ENCODE peak calls at places on chromosomes 1 and 21, in six cellular contexts. A, G, O, V, P and S are unnamed samples.
A peak's percentile ranks its signal among the peaks of the same experiment; 100 is the strongest.

GRCh38 chr21:31145271-31145801 is 107.1 kb upstream of the KRTAP19-8 start:
- DNase-seq in A (no peak), G (no peak), O (no peak), V (no peak), P (no peak), S (no peak)

GRCh38 chr1:173995475-173995874 is 26.7 kb downstream of the RC3H1 start:
- DNase-seq in A (no peak), G (no peak), O (no peak), V (no peak), P (no peak), S (no peak)

GRCh38 chr1:200530551-200531261 is 89.8 kb downstream of the KIF14 start:
- DNase-seq in A (no peak), G (no peak), O (no peak), V (no peak), P (no peak), S (no peak)

GRCh38 chr21:45381036-45381787 is 23.8 kb upstream of the COL18A1 start:
- DNase-seq in A (no peak), G (peak; percentile 2), O (peak; percentile 56), V (no peak), P (peak; percentile 56), S (no peak)

GRCh38 chr21:45540601-45540970 is 1.7 kb downstream of the SLC19A1 start:
- DNase-seq in A (no peak), G (no peak), O (peak; percentile 65), V (no peak), P (peak; percentile 58), S (no peak)

GRCh38 chr1:23103001-23103879 is 65.4 kb downstream of the LUZP1 start:
- DNase-seq in A (peak; percentile 74), G (no peak), O (no peak), V (peak; percentile 55), P (no peak), S (peak; percentile 69)

GRCh38 chr1:117930173-117930447 is 571 bp downstream of the WDR3 start:
- DNase-seq in A (no peak), G (no peak), O (no peak), V (no peak), P (no peak), S (no peak)

GRCh38 chr21:45445369-45445768 is 40.4 kb downstream of the COL18A1 start:
- DNase-seq in A (no peak), G (no peak), O (no peak), V (no peak), P (no peak), S (no peak)

GRCh38 chr1:81836007-81836626 is 35.4 kb downstream of the ADGRL2 start:
- DNase-seq in A (no peak), G (no peak), O (no peak), V (no peak), P (no peak), S (no peak)

GRCh38 chr1:38328278-38329035 is 281.9 kb upstream of the POU3F1 start:
- DNase-seq in A (no peak), G (no peak), O (no peak), V (no peak), P (no peak), S (no peak)

GRCh38 chr1:208047975-208048374 is 137.1 kb upstream of the CD34 start:
- DNase-seq in A (no peak), G (no peak), O (no peak), V (peak; percentile 50), P (peak; percentile 77), S (no peak)

GRCh38 chr1:4605158-4605557 is 49.3 kb upstream of the AJAP1 start:
- DNase-seq in A (no peak), G (no peak), O (peak; percentile 6), V (no peak), P (peak; percentile 13), S (no peak)

GRCh38 chr1:88985033-88985432 is 7.4 kb downstream of the KYAT3 start:
- DNase-seq in A (no peak), G (peak; percentile 34), O (no peak), V (peak; percentile 96), P (no peak), S (peak; percentile 94)

GRCh38 chr1:21294266-21295058 is 4.2 kb upstream of the ECE1 start:
- DNase-seq in A (no peak), G (no peak), O (no peak), V (no peak), P (no peak), S (no peak)

GRCh38 chr1:182575540-182576149 is 13.4 kb downstream of the RNASEL start:
- DNase-seq in A (no peak), G (no peak), O (no peak), V (peak; percentile 85), P (no peak), S (no peak)

GRCh38 chr1:93516164-93516563 is 68.2 kb downstream of the FNBP1L start:
- DNase-seq in A (no peak), G (no peak), O (no peak), V (no peak), P (no peak), S (no peak)

GRCh38 chr1:67382292-67382691 is 47.9 kb downstream of the SERBP1 start:
- DNase-seq in A (no peak), G (no peak), O (no peak), V (no peak), P (no peak), S (no peak)

GRCh38 chr1:212346586-212346985 is 61.4 kb downstream of the PPP2R5A start:
- DNase-seq in A (no peak), G (no peak), O (no peak), V (no peak), P (no peak), S (no peak)

GRCh38 chr21:27346041-27346448 is 379.2 kb upstream of the ADAMTS5 start:
- DNase-seq in A (no peak), G (no peak), O (no peak), V (peak; percentile 6), P (no peak), S (no peak)

GRCh38 chr1:84700065-84700464 is 9.8 kb upstream of the SSX2IP start:
- DNase-seq in A (no peak), G (no peak), O (no peak), V (no peak), P (no peak), S (no peak)

GRCh38 chr1:240500681-240501080 is 111.3 kb downstream of the GREM2 start:
- DNase-seq in A (no peak), G (no peak), O (no peak), V (no peak), P (no peak), S (no peak)

DNA sequence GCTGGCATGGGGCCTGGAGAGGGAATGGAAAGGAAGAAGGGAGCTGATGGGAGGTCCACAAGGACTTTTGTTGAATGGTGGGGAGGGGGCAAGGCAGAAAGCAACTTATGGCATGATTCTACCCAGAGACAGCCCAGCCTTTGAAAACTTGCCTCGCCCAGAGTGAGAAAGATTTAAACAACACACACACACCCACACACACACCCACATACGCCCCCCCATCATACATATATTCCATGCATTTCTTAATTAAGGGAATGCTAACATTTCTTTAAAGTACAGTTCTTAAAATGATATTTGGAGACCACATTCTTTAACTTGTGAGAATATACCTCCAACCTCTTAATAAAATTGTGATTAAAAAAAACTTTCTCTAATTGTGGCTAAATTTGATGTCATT is 115.4 kb upstream of the F3 start:
- DNase-seq in A (no peak), G (no peak), O (no peak), V (no peak), P (no peak), S (no peak)
- H3K4me1 ChIP-seq in A (peaks cover 9% of the 10 kb centered on the region), G (no peaks in the 10 kb centered on the region), O (no peaks in the 10 kb centered on the region), V (peaks cover 30% of the 10 kb centered on the region), P (peaks cover 34% of the 10 kb centered on the region), S (no peaks in the 10 kb centered on the region)

GRCh38 chr1:203126151-203126865 is 1.2 kb upstream of the ADORA1 start:
- DNase-seq in A (no peak), G (no peak), O (no peak), V (peak; percentile 54), P (no peak), S (peak; percentile 42)
- H3K4me1 ChIP-seq in A (peaks cover 28% of the 10 kb centered on the region), G (peaks cover 26% of the 10 kb centered on the region), O (peaks cover 14% of the 10 kb centered on the region), V (peaks cover 54% of the 10 kb centered on the region), P (peaks cover 26% of the 10 kb centered on the region), S (peaks cover 15% of the 10 kb centered on the region)

DNA sequence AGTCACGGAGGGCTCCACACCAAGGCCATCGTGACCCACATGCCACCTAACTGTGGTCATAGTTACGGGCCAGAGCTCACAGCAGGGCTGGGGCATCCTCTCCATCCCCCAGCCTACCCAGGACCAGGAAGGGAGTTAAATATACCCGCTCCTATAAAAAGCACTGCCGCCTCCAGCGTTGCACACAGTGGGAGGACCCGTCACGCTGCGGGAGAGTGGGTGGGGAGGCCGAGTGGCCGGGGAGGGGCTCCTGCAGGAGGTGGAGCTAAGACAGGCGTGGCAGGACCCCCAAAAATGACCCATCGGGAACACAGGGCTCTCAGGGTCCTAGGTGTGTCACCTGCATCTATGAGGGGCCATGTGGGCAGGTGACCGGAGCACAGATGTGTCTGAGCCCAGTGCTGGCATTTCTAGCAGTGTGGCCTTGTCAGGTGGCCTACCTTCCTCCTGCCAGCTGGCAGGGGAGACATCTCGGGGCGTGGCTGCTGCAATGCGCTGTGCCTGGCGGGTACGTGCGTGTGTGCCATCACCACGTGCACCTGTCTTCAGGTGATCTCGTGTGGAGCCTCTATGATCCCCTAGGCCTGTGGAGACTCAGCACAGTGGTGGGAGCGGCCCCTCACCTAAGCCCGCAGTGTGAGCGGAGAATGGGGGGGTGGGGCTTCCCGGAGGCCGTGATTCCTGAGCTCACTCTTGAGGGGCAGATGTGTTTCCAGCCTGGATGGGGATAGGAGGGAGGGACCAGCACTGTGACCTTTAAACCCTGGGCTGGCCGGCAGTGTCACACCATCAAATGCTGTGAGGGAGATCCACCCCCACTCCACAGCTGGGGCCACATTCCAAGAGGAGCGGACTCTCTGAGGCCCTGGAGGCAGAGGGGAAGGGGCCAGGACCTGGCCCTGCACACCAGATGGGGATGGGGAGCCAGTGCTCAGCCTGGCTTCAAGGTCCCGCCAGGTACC is 17.7 kb downstream of the AGRN start:
- DNase-seq in A (no peak), G (no peak), O (no peak), V (no peak), P (no peak), S (no peak)
- H3K4me1 ChIP-seq in A (peaks cover 8% of the 10 kb centered on the region), G (peaks cover 24% of the 10 kb centered on the region), O (no peaks in the 10 kb centered on the region), V (no peaks in the 10 kb centered on the region), P (peaks cover 35% of the 10 kb centered on the region), S (peaks cover 20% of the 10 kb centered on the region)

GRCh38 chr1:100626397-100626796 is 88.5 kb downstream of the GPR88 start:
- DNase-seq in A (no peak), G (no peak), O (no peak), V (no peak), P (no peak), S (no peak)
- H3K4me1 ChIP-seq in A (no peaks in the 10 kb centered on the region), G (no peaks in the 10 kb centered on the region), O (peaks cover 47% of the 10 kb centered on the region), V (peaks cover 10% of the 10 kb centered on the region), P (peaks cover 12% of the 10 kb centered on the region), S (no peaks in the 10 kb centered on the region)

GRCh38 chr1:205827623-205828022 is 14.6 kb upstream of the SLC41A1 start:
- DNase-seq in A (no peak), G (no peak), O (no peak), V (no peak), P (no peak), S (peak; percentile 37)

GRCh38 chr1:205826975-205827374 is 14.0 kb upstream of the SLC41A1 start:
- DNase-seq in A (no peak), G (no peak), O (no peak), V (no peak), P (no peak), S (no peak)

GRCh38 chr1:205824180-205824579 is 11.2 kb upstream of the SLC41A1 start:
- DNase-seq in A (no peak), G (no peak), O (no peak), V (no peak), P (no peak), S (no peak)

GRCh38 chr1:205822397-205822796 is 9.4 kb upstream of the SLC41A1 start:
- DNase-seq in A (no peak), G (no peak), O (no peak), V (no peak), P (no peak), S (no peak)

GRCh38 chr1:205826407-205826806 is 13.4 kb upstream of the SLC41A1 start:
- DNase-seq in A (no peak), G (no peak), O (no peak), V (no peak), P (no peak), S (no peak)
- H3K4me1 ChIP-seq in A (no peaks in the 10 kb centered on the region), G (peaks cover 14% of the 10 kb centered on the region), O (no peaks in the 10 kb centered on the region), V (peaks cover 17% of the 10 kb centered on the region), P (no peaks in the 10 kb centered on the region), S (no peaks in the 10 kb centered on the region)